ENCODE peak calls at places on chromosomes 4 and X, in eight cellular contexts. One of them, this sample, is unnamed.

GRCh38 chr4:88757067-88757466 is 59.4 kb upstream of the NAP1L5 start:
- DNase-seq in dermis blood vessel endothelial cell: no peak
- DNase-seq in HEK293T: no peak
- DNase-seq in EL: no peak
- DNase-seq in astrocyte of the cerebellum: no peak
- DNase-seq in right lobe of liver: no peak
- DNase-seq in NCI-H748 treated with DMSO at 0.1 percent for 48 hours: no peak
- DNase-seq in activated T-cell treated with anti-CD3 and anti-CD28 coated beads for 48 hours: no peak
- DNase-seq in this sample: no peak

GRCh38 chrX:155876704-155877103 is 4.4 kb upstream of the VAMP7 start:
- DNase-seq in NCI-H748 treated with DMSO at 0.1 percent for 48 hours: no peak
- DNase-seq in right lobe of liver: no peak
- DNase-seq in astrocyte of the cerebellum: no peak
- DNase-seq in dermis blood vessel endothelial cell: no peak
- DNase-seq in activated T-cell treated with anti-CD3 and anti-CD28 coated beads for 48 hours: no peak
- DNase-seq in HEK293T: no peak
- DNase-seq in EL: no peak
- DNase-seq in this sample: no peak

GRCh38 chrX:11293113-11293512 is at the start of gene AMELX:
- DNase-seq in activated T-cell treated with anti-CD3 and anti-CD28 coated beads for 48 hours: no peak
- DNase-seq in NCI-H748 treated with DMSO at 0.1 percent for 48 hours: no peak
- DNase-seq in right lobe of liver: no peak
- DNase-seq in EL: no peak
- DNase-seq in HEK293T: no peak
- DNase-seq in astrocyte of the cerebellum: no peak
- DNase-seq in dermis blood vessel endothelial cell: no peak
- DNase-seq in this sample: no peak

GRCh38 chr4:4268753-4269152 is 20.7 kb upstream of the TMEM128 start:
- DNase-seq in NCI-H748 treated with DMSO at 0.1 percent for 48 hours: no peak
- DNase-seq in astrocyte of the cerebellum: no peak
- DNase-seq in EL: no peak
- DNase-seq in activated T-cell treated with anti-CD3 and anti-CD28 coated beads for 48 hours: no peak
- DNase-seq in right lobe of liver: no peak
- DNase-seq in HEK293T: no peak
- DNase-seq in dermis blood vessel endothelial cell: no peak
- DNase-seq in this sample: no peak

GRCh38 chr4:56253631-56254241 is 133.6 kb downstream of the AASDH start:
- DNase-seq in dermis blood vessel endothelial cell: no peak
- DNase-seq in NCI-H748 treated with DMSO at 0.1 percent for 48 hours: no peak
- DNase-seq in HEK293T: no peak
- DNase-seq in activated T-cell treated with anti-CD3 and anti-CD28 coated beads for 48 hours: no peak
- DNase-seq in astrocyte of the cerebellum: no peak
- DNase-seq in right lobe of liver: no peak
- DNase-seq in EL: no peak
- DNase-seq in this sample: no peak

GRCh38 chr4:150385606-150386005 is 196.3 kb upstream of the MAB21L2 start:
- DNase-seq in astrocyte of the cerebellum: peak
- DNase-seq in NCI-H748 treated with DMSO at 0.1 percent for 48 hours: no peak
- DNase-seq in dermis blood vessel endothelial cell: peak
- DNase-seq in HEK293T: peak
- DNase-seq in activated T-cell treated with anti-CD3 and anti-CD28 coated beads for 48 hours: no peak
- DNase-seq in right lobe of liver: no peak
- DNase-seq in EL: peak
- DNase-seq in this sample: peak

GRCh38 chr4:71209161-71209560 is 129.7 kb upstream of the SLC4A4 start:
- DNase-seq in activated T-cell treated with anti-CD3 and anti-CD28 coated beads for 48 hours: no peak
- DNase-seq in astrocyte of the cerebellum: no peak
- DNase-seq in NCI-H748 treated with DMSO at 0.1 percent for 48 hours: no peak
- DNase-seq in EL: peak
- DNase-seq in right lobe of liver: no peak
- DNase-seq in HEK293T: no peak
- DNase-seq in dermis blood vessel endothelial cell: no peak
- DNase-seq in this sample: no peak

GRCh38 chr4:190017357-190018200 is 9.5 kb downstream of the FRG2 start:
- DNase-seq in right lobe of liver: no peak
- DNase-seq in HEK293T: no peak
- DNase-seq in activated T-cell treated with anti-CD3 and anti-CD28 coated beads for 48 hours: no peak
- DNase-seq in NCI-H748 treated with DMSO at 0.1 percent for 48 hours: no peak
- DNase-seq in astrocyte of the cerebellum: no peak
- DNase-seq in dermis blood vessel endothelial cell: no peak
- DNase-seq in EL: peak
- DNase-seq in this sample: no peak